ENCODE peak calls at places on chromosomes 16 and 17, in six cellular contexts. B is HCT116, I is MM.1S, U is fibroblast of villous mesenchyme, Q is cardiac fibroblast, X is astrocyte of the cerebellum. D is an unnamed sample.

GRCh38 chr16:24851700-24852099 is 5.9 kb downstream of the SLC5A11 start:
- DNase-seq in B (no peak), I (no peak), U (peak; percentile 19), Q (peak; percentile 56), X (no peak), D (no peak)

GRCh38 chr17:74337834-74338500 is 11.9 kb downstream of the KIF19 start:
- DNase-seq in B (no peak), I (no peak), U (no peak), Q (no peak), X (no peak), D (no peak)

GRCh38 chr17:14464741-14465140 is 163.9 kb downstream of the HS3ST3B1 start:
- DNase-seq in B (no peak), I (no peak), U (peak; percentile 48), Q (peak; percentile 31), X (peak; percentile 2), D (peak; percentile 72)

GRCh38 chr17:60145006-60145935 is 4.5 kb upstream of the CA4 start:
- DNase-seq in B (no peak), I (no peak), U (no peak), Q (no peak), X (no peak), D (no peak)

GRCh38 chr17:37160940-37161339 is 212.2 kb downstream of the AATF start:
- DNase-seq in B (no peak), I (no peak), U (peak; percentile 33), Q (peak; percentile 75), X (no peak), D (no peak)

GRCh38 chr17:75877752-75878173 is 618 bp downstream of the TRIM47 start:
- DNase-seq in B (no peak), I (peak; percentile 82), U (peak; percentile 72), Q (peak; percentile 74), X (no peak), D (no peak)

GRCh38 chr17:17416400-17417360 is 60.1 kb upstream of the MED9 start:
- DNase-seq in B (no peak), I (no peak), U (peak; percentile 73), Q (peak; percentile 94), X (no peak), D (no peak)

GRCh38 chr17:75664099-75664549 is 2.8 kb downstream of the RECQL5 start:
- DNase-seq in B (no peak), I (peak; percentile 72), U (no peak), Q (no peak), X (no peak), D (no peak)

GRCh38 chr17:19339341-19339815 is 23.1 kb downstream of the B9D1 start:
- DNase-seq in B (no peak), I (no peak), U (peak; percentile 15), Q (no peak), X (no peak), D (no peak)

GRCh38 chr16:25257504-25257955 is at the start of gene ZKSCAN2:
- DNase-seq in B (peak; percentile 77), I (peak; percentile 93), U (peak; percentile 91), Q (peak; percentile 87), X (peak; percentile 62), D (peak; percentile 63)

GRCh38 chr17:7856081-7856791 is 1.1 kb downstream of the NAA38 start:
- DNase-seq in B (no peak), I (peak; percentile 45), U (no peak), Q (peak; percentile 51), X (no peak), D (no peak)

GRCh38 chr17:76826290-76827138 is 41.7 kb upstream of the MGAT5B start:
- DNase-seq in B (no peak), I (no peak), U (no peak), Q (no peak), X (no peak), D (no peak)

GRCh38 chr17:8189041-8189710 is 804 bp downstream of the BORCS6 start:
- DNase-seq in B (no peak), I (no peak), U (no peak), Q (peak; percentile 36), X (no peak), D (no peak)

GRCh38 chr16:84992700-84993075 is 18.6 kb downstream of the ZDHHC7 start:
- DNase-seq in B (no peak), I (no peak), U (peak; percentile 80), Q (peak; percentile 53), X (no peak), D (no peak)

GRCh38 chr17:34756670-34757021 is 177.3 kb downstream of the TMEM132E start:
- DNase-seq in B (no peak), I (no peak), U (no peak), Q (no peak), X (no peak), D (peak; percentile 3)

GRCh38 chr17:21286771-21287702 is 2.5 kb downstream of the MAP2K3 start:
- DNase-seq in B (peak; percentile 12), I (peak; percentile 38), U (no peak), Q (no peak), X (no peak), D (no peak)

GRCh38 chr16:48393843-48394703 is 8.9 kb upstream of the SIAH1 start:
- DNase-seq in B (no peak), I (no peak), U (peak; percentile 77), Q (peak; percentile 87), X (no peak), D (peak; percentile 57)

GRCh38 chr17:7588553-7589203 is 1.2 kb downstream of the SOX15 start:
- DNase-seq in B (no peak), I (no peak), U (no peak), Q (no peak), X (no peak), D (no peak)

GRCh38 chr17:14308965-14309879 is 8.3 kb downstream of the HS3ST3B1 start:
- DNase-seq in B (no peak), I (no peak), U (peak; percentile 92), Q (peak; percentile 90), X (peak; percentile 77), D (peak; percentile 68)

GRCh38 chr17:4393806-4394205 is 27.3 kb upstream of the UBE2G1 start:
- DNase-seq in B (no peak), I (peak; percentile 25), U (no peak), Q (no peak), X (no peak), D (no peak)

GRCh38 chr17:43556292-43556691 is 10.2 kb upstream of the ETV4 start:
- DNase-seq in B (no peak), I (no peak), U (peak; percentile 90), Q (peak; percentile 50), X (no peak), D (no peak)

GRCh38 chr16:72425571-72426341 is 253.8 kb upstream of the PMFBP1 start:
- DNase-seq in B (no peak), I (no peak), U (no peak), Q (no peak), X (peak; percentile 37), D (no peak)

GRCh38 chr17:50935201-50936124 is 69.3 kb upstream of the TOB1 start:
- DNase-seq in B (no peak), I (no peak), U (peak; percentile 59), Q (no peak), X (no peak), D (peak; percentile 73)

GRCh38 chr17:53061446-53061845 is 761.3 kb upstream of the KIF2B start:
- DNase-seq in B (no peak), I (no peak), U (no peak), Q (no peak), X (no peak), D (no peak)

GRCh38 chr16:87076950-87077749 is 240.0 kb downstream of the C16orf95 start:
- DNase-seq in B (peak; percentile 94), I (peak; percentile 9), U (peak; percentile 57), Q (peak; percentile 78), X (no peak), D (no peak)

GRCh38 chr16:31033709-31034492 is 543 bp downstream of the STX4 start:
- DNase-seq in B (peak; percentile 43), I (peak; percentile 89), U (peak; percentile 76), Q (peak; percentile 84), X (peak; percentile 56), D (no peak)

GRCh38 chr17:6137716-6138502 is 67.7 kb downstream of the WSCD1 start:
- DNase-seq in B (no peak), I (peak; percentile 70), U (no peak), Q (no peak), X (no peak), D (no peak)

DNA sequence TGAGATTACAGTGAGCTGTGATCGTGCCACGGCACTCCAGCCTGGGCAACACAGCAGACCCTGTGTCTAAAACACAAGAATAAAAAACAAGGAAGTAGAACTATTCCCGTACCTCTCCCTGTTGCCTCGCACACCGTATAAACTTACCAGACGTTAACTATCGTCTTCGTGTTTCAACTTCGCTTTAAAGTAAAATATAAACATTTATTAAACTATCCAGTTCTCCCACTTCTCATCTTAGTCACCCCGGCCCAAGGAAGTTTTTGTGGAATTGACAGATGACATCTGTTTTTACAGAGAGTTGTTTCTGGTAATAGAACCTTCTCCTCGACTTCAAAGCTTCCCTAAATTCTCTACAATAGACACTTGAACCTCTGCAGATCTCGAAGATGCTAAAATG is 83.1 kb downstream of the NXN start:
- DNase-seq in B (no peak), I (no peak), U (no peak), Q (no peak), X (no peak), D (no peak)
- H3K4me3 ChIP-seq in B (no peak overlapping the region), I (no peak overlapping the region), U (no peak overlapping the region), Q (no peak overlapping the region), X (no peak overlapping the region), D (no peak overlapping the region)

GRCh38 chr16:56933266-56933619 is 1.3 kb downstream of the HERPUD1 start:
- DNase-seq in B (no peak), I (no peak), U (no peak), Q (peak; percentile 44), X (no peak), D (no peak)

GRCh38 chr16:56936491-56936890 is 4.5 kb downstream of the HERPUD1 start:
- DNase-seq in B (no peak), I (no peak), U (peak; percentile 47), Q (no peak), X (no peak), D (peak; percentile 45)

GRCh38 chr16:56933828-56934598 is 2.1 kb downstream of the HERPUD1 start:
- DNase-seq in B (no peak), I (no peak), U (no peak), Q (no peak), X (no peak), D (no peak)

GRCh38 chr16:56936950-56937349 is 5.0 kb downstream of the HERPUD1 start:
- DNase-seq in B (no peak), I (peak; percentile 60), U (no peak), Q (no peak), X (no peak), D (no peak)

DNA sequence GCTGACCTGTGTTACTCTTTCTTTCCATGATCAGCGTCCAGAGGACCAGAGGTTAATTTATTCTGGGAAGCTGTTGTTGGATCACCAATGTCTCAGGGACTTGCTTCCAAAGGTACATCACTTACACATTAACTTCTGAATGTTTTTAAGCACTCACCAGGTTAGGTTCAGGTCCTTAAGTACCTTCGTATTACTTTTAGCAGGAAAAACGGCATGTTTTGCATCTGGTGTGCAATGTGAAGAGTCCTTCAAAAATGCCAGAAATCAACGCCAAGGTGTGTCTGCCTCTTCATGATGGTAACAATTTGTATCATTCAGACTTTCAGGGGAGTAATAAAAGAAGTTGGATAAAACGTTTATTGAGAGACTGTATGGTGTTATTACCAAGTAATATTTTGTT is 3.3 kb downstream of the HERPUD1 start:
- DNase-seq in B (no peak), I (no peak), U (no peak), Q (no peak), X (no peak), D (no peak)
- H3K4me3 ChIP-seq in B (no peak overlapping the region), I (peak overlapping the region; percentile 95), U (peak overlapping the region; percentile 100), Q (peak overlapping the region; percentile 96), X (peak overlapping the region; percentile 99), D (peak overlapping the region; percentile 91)

GRCh38 chr16:55236655-55237054 is 87.3 kb upstream of the IRX6 start:
- DNase-seq in B (no peak), I (no peak), U (no peak), Q (no peak), X (no peak), D (no peak)
- H3K4me3 ChIP-seq in B (no peak overlapping the region), I (no peak overlapping the region), U (no peak overlapping the region), Q (no peak overlapping the region), X (no peak overlapping the region), D (no peak overlapping the region)

GRCh38 chr17:41779954-41780353 is 6.6 kb downstream of the JUP start:
- DNase-seq in B (no peak), I (no peak), U (no peak), Q (no peak), X (no peak), D (no peak)
- H3K4me3 ChIP-seq in B (no peak overlapping the region), I (no peak overlapping the region), U (no peak overlapping the region), Q (no peak overlapping the region), X (no peak overlapping the region), D (no peak overlapping the region)